ENCODE peak calls at places on chromosomes 11 and 22, in four cellular contexts. One of them, this sample, is unnamed.

GRCh38 chr22:31695423-31695822 is 33.4 kb upstream of the PISD start:
- DNase-seq in stimulated activated CD4-positive, alpha-beta T cell treated with anti-CD3 and anti-CD28 coated beads, Interleukin-1b, Interleukin-23, amount 100 ng/mL, for 24 hours: no peak
- DNase-seq in NCI-H1105 treated with DMSO at 0.1 percent for 48 hours: no peak
- DNase-seq in left colon: no peak
- DNase-seq in this sample: no peak

GRCh38 chr11:65599216-65599954 is 3.8 kb upstream of the KCNK7 start:
- DNase-seq in NCI-H1105 treated with DMSO at 0.1 percent for 48 hours: no peak
- DNase-seq in left colon: no peak
- DNase-seq in stimulated activated CD4-positive, alpha-beta T cell treated with anti-CD3 and anti-CD28 coated beads, Interleukin-1b, Interleukin-23, amount 100 ng/mL, for 24 hours: no peak
- DNase-seq in this sample: no peak

GRCh38 chr11:30295178-30295885 is 27.6 kb upstream of the ARL14EP start:
- DNase-seq in stimulated activated CD4-positive, alpha-beta T cell treated with anti-CD3 and anti-CD28 coated beads, Interleukin-1b, Interleukin-23, amount 100 ng/mL, for 24 hours: no peak
- DNase-seq in left colon: no peak
- DNase-seq in NCI-H1105 treated with DMSO at 0.1 percent for 48 hours: no peak
- DNase-seq in this sample: no peak

GRCh38 chr11:65615950-65616574 is 486 bp downstream of the PCNX3 start:
- DNase-seq in NCI-H1105 treated with DMSO at 0.1 percent for 48 hours: no peak
- DNase-seq in stimulated activated CD4-positive, alpha-beta T cell treated with anti-CD3 and anti-CD28 coated beads, Interleukin-1b, Interleukin-23, amount 100 ng/mL, for 24 hours: no peak
- DNase-seq in left colon: peak
- DNase-seq in this sample: no peak

GRCh38 chr11:72243567-72244316 is at the start of gene PHOX2A:
- DNase-seq in stimulated activated CD4-positive, alpha-beta T cell treated with anti-CD3 and anti-CD28 coated beads, Interleukin-1b, Interleukin-23, amount 100 ng/mL, for 24 hours: no peak
- DNase-seq in left colon: no peak
- DNase-seq in NCI-H1105 treated with DMSO at 0.1 percent for 48 hours: no peak
- DNase-seq in this sample: no peak

GRCh38 chr11:45180158-45180887 is 33.9 kb downstream of the PRDM11 start:
- DNase-seq in stimulated activated CD4-positive, alpha-beta T cell treated with anti-CD3 and anti-CD28 coated beads, Interleukin-1b, Interleukin-23, amount 100 ng/mL, for 24 hours: no peak
- DNase-seq in left colon: peak
- DNase-seq in NCI-H1105 treated with DMSO at 0.1 percent for 48 hours: peak
- DNase-seq in this sample: peak

GRCh38 chr11:18452927-18453326 is 2.7 kb upstream of the LDHAL6A start:
- DNase-seq in stimulated activated CD4-positive, alpha-beta T cell treated with anti-CD3 and anti-CD28 coated beads, Interleukin-1b, Interleukin-23, amount 100 ng/mL, for 24 hours: no peak
- DNase-seq in NCI-H1105 treated with DMSO at 0.1 percent for 48 hours: no peak
- DNase-seq in left colon: no peak
- DNase-seq in this sample: no peak

GRCh38 chr11:94749367-94749766 is 18.8 kb upstream of the AMOTL1 start:
- DNase-seq in stimulated activated CD4-positive, alpha-beta T cell treated with anti-CD3 and anti-CD28 coated beads, Interleukin-1b, Interleukin-23, amount 100 ng/mL, for 24 hours: no peak
- DNase-seq in NCI-H1105 treated with DMSO at 0.1 percent for 48 hours: no peak
- DNase-seq in left colon: no peak
- DNase-seq in this sample: no peak

GRCh38 chr11:71341173-71341572 is 88.8 kb upstream of the SHANK2 start:
- DNase-seq in left colon: no peak
- DNase-seq in NCI-H1105 treated with DMSO at 0.1 percent for 48 hours: no peak
- DNase-seq in stimulated activated CD4-positive, alpha-beta T cell treated with anti-CD3 and anti-CD28 coated beads, Interleukin-1b, Interleukin-23, amount 100 ng/mL, for 24 hours: no peak
- DNase-seq in this sample: no peak

GRCh38 chr22:30195245-30196140 is 51.1 kb downstream of the LIF start:
- DNase-seq in stimulated activated CD4-positive, alpha-beta T cell treated with anti-CD3 and anti-CD28 coated beads, Interleukin-1b, Interleukin-23, amount 100 ng/mL, for 24 hours: no peak
- DNase-seq in left colon: no peak
- DNase-seq in NCI-H1105 treated with DMSO at 0.1 percent for 48 hours: no peak
- DNase-seq in this sample: no peak

GRCh38 chr22:16801571-16801970 is 23.6 kb downstream of the XKR3 start:
- DNase-seq in NCI-H1105 treated with DMSO at 0.1 percent for 48 hours: no peak
- DNase-seq in left colon: no peak
- DNase-seq in stimulated activated CD4-positive, alpha-beta T cell treated with anti-CD3 and anti-CD28 coated beads, Interleukin-1b, Interleukin-23, amount 100 ng/mL, for 24 hours: no peak
- DNase-seq in this sample: no peak

This sample was measured in left lung.